ENCODE peak calls at places on chromosomes 13 and 19, in seven cellular contexts. One of them, this sample, is unnamed.
A peak's percentile ranks its signal among the peaks of the same experiment; 100 is the strongest.

GRCh38 chr19:17765069-17765618 is 13.9 kb downstream of the FCHO1 start:
- DNase-seq in neuronal stem cell: no peak
- DNase-seq in H9: no peak
- DNase-seq in mesenchymal stem cell: no peak
- DNase-seq in IMR-90: no peak
- DNase-seq in H1: no peak
- DNase-seq in trophoblast cell: no peak
- DNase-seq in this sample: no peak

GRCh38 chr13:42181381-42181953 is 90.5 kb upstream of the AKAP11 start:
- DNase-seq in neuronal stem cell: no peak
- DNase-seq in H9: no peak
- DNase-seq in mesenchymal stem cell: peak; percentile 5
- DNase-seq in IMR-90: no peak
- DNase-seq in H1: no peak
- DNase-seq in trophoblast cell: no peak
- DNase-seq in this sample: no peak

GRCh38 chr13:30204564-30204963 is 102.8 kb downstream of the KATNAL1 start:
- DNase-seq in neuronal stem cell: no peak
- DNase-seq in H9: no peak
- DNase-seq in mesenchymal stem cell: no peak
- DNase-seq in IMR-90: no peak
- DNase-seq in H1: no peak
- DNase-seq in trophoblast cell: no peak
- DNase-seq in this sample: no peak

GRCh38 chr13:65855276-65855675 is 1374.9 kb downstream of the PCDH9 start:
- DNase-seq in neuronal stem cell: no peak
- DNase-seq in H9: no peak
- DNase-seq in mesenchymal stem cell: no peak
- DNase-seq in IMR-90: peak; percentile 41
- DNase-seq in H1: no peak
- DNase-seq in trophoblast cell: no peak
- DNase-seq in this sample: peak; percentile 45

GRCh38 chr19:19579533-19580361 is 38.7 kb downstream of the PBX4 start:
- DNase-seq in neuronal stem cell: no peak
- DNase-seq in H9: no peak
- DNase-seq in mesenchymal stem cell: no peak
- DNase-seq in IMR-90: no peak
- DNase-seq in H1: no peak
- DNase-seq in trophoblast cell: peak; percentile 54
- DNase-seq in this sample: no peak

GRCh38 chr19:8116437-8117293 is 32.7 kb downstream of the FBN3 start:
- DNase-seq in neuronal stem cell: no peak
- DNase-seq in H9: no peak
- DNase-seq in mesenchymal stem cell: no peak
- DNase-seq in IMR-90: no peak
- DNase-seq in H1: no peak
- DNase-seq in trophoblast cell: no peak
- DNase-seq in this sample: no peak

GRCh38 chr19:13029893-13030292 is 34.6 kb downstream of the NFIX start:
- DNase-seq in neuronal stem cell: no peak
- DNase-seq in H9: peak; percentile 63
- DNase-seq in mesenchymal stem cell: no peak
- DNase-seq in IMR-90: no peak
- DNase-seq in H1: no peak
- DNase-seq in trophoblast cell: no peak
- DNase-seq in this sample: no peak

GRCh38 chr19:11063434-11063833 is 25.8 kb upstream of the LDLR start:
- DNase-seq in neuronal stem cell: no peak
- DNase-seq in H9: no peak
- DNase-seq in mesenchymal stem cell: no peak
- DNase-seq in IMR-90: no peak
- DNase-seq in H1: no peak
- DNase-seq in trophoblast cell: no peak
- DNase-seq in this sample: no peak

GRCh38 chr19:3506384-3507340 is 551 bp downstream of the FZR1 start:
- DNase-seq in neuronal stem cell: no peak
- DNase-seq in H9: no peak
- DNase-seq in mesenchymal stem cell: peak; percentile 38
- DNase-seq in IMR-90: no peak
- DNase-seq in H1: no peak
- DNase-seq in trophoblast cell: no peak
- DNase-seq in this sample: no peak

GRCh38 chr13:111449041-111449440 is 128.6 kb downstream of the TEX29 start:
- DNase-seq in neuronal stem cell: no peak
- DNase-seq in H9: no peak
- DNase-seq in mesenchymal stem cell: no peak
- DNase-seq in IMR-90: no peak
- DNase-seq in H1: no peak
- DNase-seq in trophoblast cell: no peak
- DNase-seq in this sample: no peak

GRCh38 chr19:39943586-39943985 is 9.2 kb upstream of the FCGBP start:
- DNase-seq in neuronal stem cell: no peak
- DNase-seq in H9: no peak
- DNase-seq in mesenchymal stem cell: no peak
- DNase-seq in IMR-90: no peak
- DNase-seq in H1: no peak
- DNase-seq in trophoblast cell: no peak
- DNase-seq in this sample: no peak

GRCh38 chr19:37817180-37817911 is 38.0 kb upstream of the ZNF573 start:
- DNase-seq in neuronal stem cell: peak; percentile 63
- DNase-seq in H9: peak; percentile 91
- DNase-seq in mesenchymal stem cell: no peak
- DNase-seq in IMR-90: peak; percentile 3
- DNase-seq in H1: peak; percentile 10
- DNase-seq in trophoblast cell: peak; percentile 28
- DNase-seq in this sample: peak; percentile 80

GRCh38 chr19:56150358-56150757 is 9.3 kb downstream of the ZNF444 start:
- DNase-seq in neuronal stem cell: no peak
- DNase-seq in H9: no peak
- DNase-seq in mesenchymal stem cell: no peak
- DNase-seq in IMR-90: no peak
- DNase-seq in H1: no peak
- DNase-seq in trophoblast cell: no peak
- DNase-seq in this sample: no peak

GRCh38 chr13:27991881-27992280 is 3.4 kb upstream of the URAD start:
- DNase-seq in neuronal stem cell: no peak
- DNase-seq in H9: no peak
- DNase-seq in mesenchymal stem cell: no peak
- DNase-seq in IMR-90: no peak
- DNase-seq in H1: no peak
- DNase-seq in trophoblast cell: no peak
- DNase-seq in this sample: no peak

GRCh38 chr19:3366761-3367571 is 583 bp downstream of the NFIC start:
- DNase-seq in neuronal stem cell: no peak
- DNase-seq in H9: no peak
- DNase-seq in mesenchymal stem cell: peak; percentile 57
- DNase-seq in IMR-90: no peak
- DNase-seq in H1: no peak
- DNase-seq in trophoblast cell: no peak
- DNase-seq in this sample: peak; percentile 37

GRCh38 chr13:50188696-50189095 is 173.5 kb downstream of the KCNRG start:
- DNase-seq in neuronal stem cell: no peak
- DNase-seq in H9: no peak
- DNase-seq in mesenchymal stem cell: no peak
- DNase-seq in IMR-90: no peak
- DNase-seq in H1: no peak
- DNase-seq in trophoblast cell: no peak
- DNase-seq in this sample: no peak
- H2BK5ac ChIP-seq in neuronal stem cell: no peak overlapping the region
- H2BK5ac ChIP-seq in H9: no peak overlapping the region
- H2BK5ac ChIP-seq in mesenchymal stem cell: no peak overlapping the region
- H2BK5ac ChIP-seq in IMR-90: no peak overlapping the region
- H2BK5ac ChIP-seq in H1: no peak overlapping the region
- H2BK5ac ChIP-seq in trophoblast cell: no peak overlapping the region
- H2BK5ac ChIP-seq in this sample: no peak overlapping the region

DNA sequence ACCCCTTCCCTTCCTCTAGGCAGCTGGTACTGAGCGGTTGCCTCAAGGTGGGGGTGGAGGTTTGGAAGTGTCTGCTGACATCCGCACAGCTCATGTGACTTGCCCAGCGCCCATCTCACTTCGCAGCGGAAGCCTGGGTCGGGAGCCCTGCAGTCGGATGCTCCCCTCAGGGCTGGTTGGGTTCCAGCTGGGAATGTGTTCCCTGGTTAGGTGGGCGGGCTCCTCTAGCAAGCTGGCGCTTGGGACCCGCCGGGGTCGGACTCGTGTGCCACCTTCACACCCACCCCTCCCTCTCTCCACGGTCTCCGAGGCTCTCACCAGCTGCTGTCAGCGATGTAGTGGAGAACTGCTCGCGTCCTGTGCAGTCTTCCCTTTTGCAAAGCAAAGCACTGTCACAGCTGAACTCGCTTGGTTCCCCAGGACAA is 10.2 kb downstream of the PPP1R37 start:
- DNase-seq in neuronal stem cell: no peak
- DNase-seq in H9: no peak
- DNase-seq in mesenchymal stem cell: no peak
- DNase-seq in IMR-90: no peak
- DNase-seq in H1: no peak
- DNase-seq in trophoblast cell: no peak
- DNase-seq in this sample: no peak
- H3K4me1 ChIP-seq in neuronal stem cell: peaks cover 50% of the 10 kb centered on the region
- H3K4me1 ChIP-seq in H9: no peaks in the 10 kb centered on the region
- H3K4me1 ChIP-seq in mesenchymal stem cell: peaks cover 56% of the 10 kb centered on the region
- H3K4me1 ChIP-seq in IMR-90: peaks cover 32% of the 10 kb centered on the region
- H3K4me1 ChIP-seq in H1: peaks cover 19% of the 10 kb centered on the region
- H3K4me1 ChIP-seq in trophoblast cell: peaks cover 17% of the 10 kb centered on the region
- H3K4me1 ChIP-seq in this sample: peaks cover 3% of the 10 kb centered on the region

GRCh38 chr13:105047676-105048295 is 1487.7 kb downstream of the EFNB2 start:
- DNase-seq in neuronal stem cell: no peak
- DNase-seq in H9: no peak
- DNase-seq in mesenchymal stem cell: no peak
- DNase-seq in IMR-90: no peak
- DNase-seq in H1: no peak
- DNase-seq in trophoblast cell: peak; percentile 24
- DNase-seq in this sample: peak; percentile 70

GRCh38 chr13:105050696-105051095 is 1484.8 kb downstream of the EFNB2 start:
- DNase-seq in neuronal stem cell: no peak
- DNase-seq in H9: no peak
- DNase-seq in mesenchymal stem cell: no peak
- DNase-seq in IMR-90: peak; percentile 4
- DNase-seq in H1: no peak
- DNase-seq in trophoblast cell: no peak
- DNase-seq in this sample: no peak

GRCh38 chr13:105048685-105049084 is 1486.8 kb downstream of the EFNB2 start:
- DNase-seq in neuronal stem cell: no peak
- DNase-seq in H9: no peak
- DNase-seq in mesenchymal stem cell: no peak
- DNase-seq in IMR-90: no peak
- DNase-seq in H1: no peak
- DNase-seq in trophoblast cell: no peak
- DNase-seq in this sample: no peak
- H2BK5ac ChIP-seq in neuronal stem cell: no peak overlapping the region
- H2BK5ac ChIP-seq in H9: no peak overlapping the region
- H2BK5ac ChIP-seq in mesenchymal stem cell: no peak overlapping the region
- H2BK5ac ChIP-seq in IMR-90: no peak overlapping the region
- H2BK5ac ChIP-seq in H1: no peak overlapping the region
- H2BK5ac ChIP-seq in trophoblast cell: no peak overlapping the region
- H2BK5ac ChIP-seq in this sample: no peak overlapping the region

DNA sequence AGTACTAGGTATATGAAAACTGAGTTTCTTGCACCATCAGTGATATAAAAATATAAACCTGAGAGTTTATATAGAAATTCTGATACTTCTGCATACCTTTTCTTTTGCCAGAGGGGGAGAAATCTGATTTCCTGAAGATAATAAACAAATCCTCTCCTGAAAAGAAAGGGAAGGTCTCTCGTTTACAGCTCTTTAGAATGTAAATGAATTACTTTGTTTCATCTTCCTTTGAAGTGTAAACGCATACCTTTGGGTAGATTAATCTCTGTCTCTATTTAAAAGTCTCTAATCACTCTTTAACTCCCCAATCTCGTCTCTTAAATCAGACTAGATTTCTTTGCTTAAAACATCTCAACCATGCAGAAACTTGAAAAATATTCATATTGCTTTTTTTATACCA is 1092.9 kb downstream of the SLITRK5 start:
- DNase-seq in neuronal stem cell: no peak
- DNase-seq in H9: no peak
- DNase-seq in mesenchymal stem cell: no peak
- DNase-seq in IMR-90: no peak
- DNase-seq in H1: no peak
- DNase-seq in trophoblast cell: no peak
- DNase-seq in this sample: peak; percentile 83
- H3K4me1 ChIP-seq in neuronal stem cell: no peaks in the 10 kb centered on the region
- H3K4me1 ChIP-seq in H9: no peaks in the 10 kb centered on the region
- H3K4me1 ChIP-seq in mesenchymal stem cell: no peaks in the 10 kb centered on the region
- H3K4me1 ChIP-seq in IMR-90: no peaks in the 10 kb centered on the region
- H3K4me1 ChIP-seq in H1: peaks cover 2% of the 10 kb centered on the region
- H3K4me1 ChIP-seq in trophoblast cell: no peaks in the 10 kb centered on the region
- H3K4me1 ChIP-seq in this sample: no peaks in the 10 kb centered on the region

GRCh38 chr13:24851546-24851945 is 87.6 kb downstream of the RNF17 start:
- DNase-seq in neuronal stem cell: no peak
- DNase-seq in H9: no peak
- DNase-seq in mesenchymal stem cell: peak; percentile 87
- DNase-seq in IMR-90: peak; percentile 61
- DNase-seq in H1: no peak
- DNase-seq in trophoblast cell: peak; percentile 15
- DNase-seq in this sample: no peak
- H2BK5ac ChIP-seq in neuronal stem cell: no peak overlapping the region
- H2BK5ac ChIP-seq in H9: no peak overlapping the region
- H2BK5ac ChIP-seq in mesenchymal stem cell: no peak overlapping the region
- H2BK5ac ChIP-seq in IMR-90: peak overlapping the region; percentile 77
- H2BK5ac ChIP-seq in H1: no peak overlapping the region
- H2BK5ac ChIP-seq in trophoblast cell: no peak overlapping the region
- H2BK5ac ChIP-seq in this sample: no peak overlapping the region

GRCh38 chr19:34180709-34181108 is 8.4 kb downstream of the LSM14A start:
- DNase-seq in neuronal stem cell: no peak
- DNase-seq in H9: no peak
- DNase-seq in mesenchymal stem cell: no peak
- DNase-seq in IMR-90: no peak
- DNase-seq in H1: no peak
- DNase-seq in trophoblast cell: no peak
- DNase-seq in this sample: no peak
- H3K4me1 ChIP-seq in neuronal stem cell: peaks cover 2% of the 10 kb centered on the region
- H3K4me1 ChIP-seq in H9: no peaks in the 10 kb centered on the region
- H3K4me1 ChIP-seq in mesenchymal stem cell: peaks cover 11% of the 10 kb centered on the region
- H3K4me1 ChIP-seq in IMR-90: peaks cover 15% of the 10 kb centered on the region
- H3K4me1 ChIP-seq in H1: peaks cover 2% of the 10 kb centered on the region
- H3K4me1 ChIP-seq in trophoblast cell: peaks cover 11% of the 10 kb centered on the region
- H3K4me1 ChIP-seq in this sample: peaks cover 4% of the 10 kb centered on the region

DNA sequence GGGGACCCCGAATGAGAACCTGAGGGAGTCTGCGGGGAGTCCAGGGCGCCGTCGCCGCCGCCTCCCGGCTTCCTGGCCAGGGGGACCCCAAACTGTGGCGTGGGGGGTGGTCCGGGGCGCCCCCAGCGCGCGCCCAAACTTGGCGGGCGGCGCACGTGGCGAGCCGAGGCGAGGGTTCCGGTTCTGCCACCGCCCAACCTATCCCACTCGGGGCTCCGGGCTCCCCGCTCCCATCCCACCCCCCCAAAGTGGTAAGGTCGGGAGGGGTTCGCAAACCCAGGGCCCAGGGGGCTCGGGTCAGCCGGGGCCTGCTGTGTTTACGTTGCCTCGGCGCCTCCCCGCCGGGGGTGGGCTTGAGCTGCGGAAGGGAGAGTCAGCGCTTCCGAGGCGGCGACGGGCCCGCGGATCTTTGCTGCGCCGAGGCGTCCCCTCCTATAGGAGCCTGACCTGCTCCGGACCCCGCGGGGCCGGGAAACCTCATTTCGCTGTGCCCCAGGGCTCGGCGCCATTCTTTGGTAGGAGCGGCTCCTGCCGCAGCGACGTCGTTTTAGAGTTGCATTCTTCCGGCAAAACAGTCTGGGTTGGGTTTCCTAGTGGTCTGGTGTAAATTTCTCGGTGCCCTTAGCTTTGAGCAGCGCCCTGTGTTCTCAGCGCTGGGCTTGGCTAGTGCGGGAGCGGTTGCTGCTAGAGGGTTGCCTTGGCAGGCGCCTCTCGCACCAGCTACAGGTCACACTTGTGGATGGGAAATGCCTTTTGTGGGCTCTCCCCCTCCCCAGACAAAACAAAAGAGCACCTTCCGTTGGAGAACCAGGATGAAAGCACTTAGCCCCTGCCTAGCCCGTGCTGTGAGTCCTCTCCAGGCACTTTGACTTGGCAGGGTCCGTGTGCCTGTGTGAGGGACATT is 1.2 kb downstream of the DAZAP1 start:
- DNase-seq in neuronal stem cell: peak; percentile 35
- DNase-seq in H9: no peak
- DNase-seq in mesenchymal stem cell: peak; percentile 66
- DNase-seq in IMR-90: peak; percentile 50
- DNase-seq in H1: no peak
- DNase-seq in trophoblast cell: peak; percentile 68
- DNase-seq in this sample: peak; percentile 67
- H2BK5ac ChIP-seq in neuronal stem cell: peak overlapping the region; percentile 90
- H2BK5ac ChIP-seq in H9: no peak overlapping the region
- H2BK5ac ChIP-seq in mesenchymal stem cell: peak overlapping the region; percentile 75
- H2BK5ac ChIP-seq in IMR-90: peak overlapping the region; percentile 55
- H2BK5ac ChIP-seq in H1: peak overlapping the region; percentile 48
- H2BK5ac ChIP-seq in trophoblast cell: peak overlapping the region; percentile 96
- H2BK5ac ChIP-seq in this sample: no peak overlapping the region

This sample was measured in mesendoderm.